ENCODE peak calls at places on chromosomes 11 and 22, in five cellular contexts. F is HAP-1, A is posterior cingulate gyrus, Y is small intestine, L is GM12892. U is an unnamed sample.
A peak's percentile ranks its signal among the peaks of the same experiment; 100 is the strongest.

GRCh38 chr22:36430863-36431262 is 43.1 kb upstream of the MYH9 start:
- DNase-seq in L (no peak), Y (no peak), A (no peak), F (no peak), U (no peak)

GRCh38 chr11:117457031-117457785 is 129.6 kb downstream of the CEP164 start:
- DNase-seq in F (no peak), L (no peak), A (no peak), Y (no peak), U (no peak)

GRCh38 chr11:73401924-73402833 is 26.0 kb downstream of the RELT start:
- DNase-seq in Y (no peak), L (no peak), A (no peak), F (no peak), U (no peak)

GRCh38 chr11:101915811-101916291 is 471 bp downstream of the ANGPTL5 start:
- DNase-seq in L (no peak), Y (no peak), F (no peak), A (no peak), U (no peak)

GRCh38 chr22:49739138-49739537 is 88.5 kb downstream of the BRD1 start:
- DNase-seq in F (no peak), L (no peak), Y (no peak), A (no peak), U (no peak)

GRCh38 chr11:6875761-6876160 is 664 bp upstream of the OR10A4 start:
- DNase-seq in L (no peak), F (no peak), Y (no peak), A (no peak), U (no peak)

GRCh38 chr11:63940786-63941185 is 2.0 kb downstream of the NAA40 start:
- DNase-seq in F (no peak), Y (no peak), A (no peak), L (no peak), U (no peak)

GRCh38 chr22:25353516-25354445 is 134.3 kb downstream of the CRYBB2 start:
- DNase-seq in Y (no peak), A (no peak), L (no peak), F (no peak), U (no peak)

GRCh38 chr11:117419136-117419914 is 91.7 kb downstream of the CEP164 start:
- DNase-seq in A (no peak), L (no peak), F (no peak), Y (no peak), U (no peak)

GRCh38 chr22:31083923-31084810 is 3.0 kb downstream of the SMTN start:
- DNase-seq in L (peak; percentile 40), F (no peak), Y (no peak), A (no peak), U (no peak)

GRCh38 chr11:62552465-62552782 is 5.8 kb upstream of the AHNAK start:
- DNase-seq in Y (no peak), F (peak; percentile 72), A (no peak), L (no peak), U (no peak)

GRCh38 chr11:22690891-22691290 is 24.5 kb downstream of the GAS2 start:
- DNase-seq in F (no peak), L (no peak), A (no peak), Y (no peak), U (no peak)

GRCh38 chr22:20406686-20407408 is 12.9 kb downstream of the ZNF74 start:
- DNase-seq in F (no peak), A (no peak), L (no peak), Y (no peak), U (no peak)

GRCh38 chr11:82038151-82038550 is 695.5 kb downstream of the FAM181B start:
- DNase-seq in L (no peak), A (no peak), Y (no peak), F (no peak), U (no peak)

GRCh38 chr11:33624082-33624481 is 76.5 kb downstream of the C11orf91 start:
- DNase-seq in A (no peak), F (peak; percentile 10), L (no peak), Y (no peak), U (no peak)

GRCh38 chr22:24200616-24201212 is 19.4 kb downstream of the SUSD2 start:
- DNase-seq in L (no peak), A (no peak), Y (no peak), F (no peak), U (no peak)

GRCh38 chr11:63518548-63518947 is 12.7 kb downstream of the LGALS12 start:
- DNase-seq in L (no peak), F (no peak), A (no peak), Y (peak; percentile 25), U (no peak)

GRCh38 chr22:30402036-30402759 is 5.4 kb downstream of the SEC14L2 start:
- DNase-seq in L (no peak), Y (no peak), A (no peak), F (no peak), U (no peak)

GRCh38 chr11:120173771-120174170 is 35.9 kb upstream of the TRIM29 start:
- DNase-seq in L (no peak), A (no peak), F (no peak), Y (no peak), U (no peak)

GRCh38 chr11:76768091-76769047 is 14.8 kb upstream of the TSKU start:
- DNase-seq in L (no peak), Y (peak; percentile 92), F (no peak), A (peak; percentile 24), U (no peak)

GRCh38 chr11:75242722-75243600 is 2.4 kb downstream of the TPBGL start:
- DNase-seq in L (no peak), A (no peak), F (no peak), Y (no peak), U (no peak)

GRCh38 chr22:49705631-49706352 is 121.9 kb downstream of the BRD1 start:
- DNase-seq in Y (no peak), A (no peak), L (no peak), F (no peak), U (no peak)

GRCh38 chr11:68643576-68643975 is 40.8 kb upstream of the GAL start:
- DNase-seq in Y (no peak), L (no peak), A (no peak), F (no peak), U (no peak)

U was measured in C1 segment of cervical spinal cord.